ENCODE peak calls at places on chromosomes 16 and 17, in five cellular contexts. R is psoas muscle, C is A549, Q is stomach, D is ascending aorta. A is an unnamed sample.
A peak's percentile ranks its signal among the peaks of the same experiment; 100 is the strongest.

GRCh38 chr17:1034652-1035210 is 37.8 kb downstream of the TIMM22 start:
- DNase-seq in R (no peak), C (no peak), Q (no peak), D (no peak), A (no peak)

GRCh38 chr16:49889725-49890397 is 33.9 kb upstream of the ZNF423 start:
- DNase-seq in R (no peak), C (no peak), Q (no peak), D (no peak), A (no peak)

GRCh38 chr16:86994651-86995171 is 322.5 kb downstream of the C16orf95 start:
- DNase-seq in R (no peak), C (peak; percentile 75), Q (no peak), D (no peak), A (no peak)

GRCh38 chr17:61537264-61537771 is 53.7 kb downstream of the NACA2 start:
- DNase-seq in R (no peak), C (no peak), Q (no peak), D (no peak), A (no peak)

GRCh38 chr16:78286076-78286475 is 186.6 kb downstream of the WWOX start:
- DNase-seq in R (no peak), C (no peak), Q (no peak), D (no peak), A (no peak)

GRCh38 chr16:84820305-84820684 is 510 bp downstream of the CRISPLD2 start:
- DNase-seq in R (no peak), C (no peak), Q (no peak), D (no peak), A (no peak)

GRCh38 chr16:87470332-87470731 is 22.5 kb downstream of the ZCCHC14 start:
- DNase-seq in R (no peak), C (no peak), Q (no peak), D (no peak), A (no peak)

GRCh38 chr17:66351701-66352100 is 49.3 kb downstream of the PRKCA start:
- DNase-seq in R (no peak), C (no peak), Q (no peak), D (no peak), A (no peak)

GRCh38 chr16:56847173-56847948 is 17.6 kb upstream of the SLC12A3 start:
- DNase-seq in R (no peak), C (no peak), Q (no peak), D (no peak), A (no peak)

GRCh38 chr17:41891135-41892065 is 26.2 kb upstream of the KLHL11 start:
- DNase-seq in R (no peak), C (no peak), Q (no peak), D (no peak), A (no peak)

GRCh38 chr16:7405166-7405565 is 72.5 kb downstream of the RBFOX1 start:
- DNase-seq in R (peak; percentile 79), C (peak; percentile 8), Q (peak; percentile 27), D (no peak), A (no peak)

GRCh38 chr17:82124101-82124500 is 26.1 kb upstream of the FASN start:
- DNase-seq in R (no peak), C (no peak), Q (no peak), D (no peak), A (no peak)

GRCh38 chr17:42312285-42313130 is 24.2 kb downstream of the STAT5A start:
- DNase-seq in R (peak; percentile 94), C (peak; percentile 77), Q (peak; percentile 80), D (no peak), A (no peak)

GRCh38 chr16:78973041-78973440 is 627.5 kb downstream of the MAF start:
- DNase-seq in R (no peak), C (no peak), Q (no peak), D (no peak), A (no peak)

GRCh38 chr17:33602981-33603380 is 309.9 kb upstream of the ASIC2 start:
- DNase-seq in R (no peak), C (no peak), Q (no peak), D (no peak), A (no peak)

GRCh38 chr17:5499790-5500189 is 13.4 kb downstream of the MIS12 start:
- DNase-seq in R (no peak), C (no peak), Q (no peak), D (no peak), A (no peak)

GRCh38 chr16:53154513-53154912 is 99.7 kb downstream of the CHD9 start:
- DNase-seq in R (no peak), C (no peak), Q (no peak), D (no peak), A (no peak)

GRCh38 chr16:13150181-13150885 is 248.9 kb downstream of the SHISA9 start:
- DNase-seq in R (no peak), C (no peak), Q (no peak), D (no peak), A (no peak)

GRCh38 chr16:82470506-82471196 is 156.1 kb upstream of the CDH13 start:
- DNase-seq in R (no peak), C (no peak), Q (no peak), D (no peak), A (no peak)

GRCh38 chr16:58196898-58197313 is 1.0 kb downstream of the CSNK2A2 start:
- DNase-seq in R (no peak), C (no peak), Q (no peak), D (no peak), A (no peak)

GRCh38 chr17:3213587-3213986 is 6.1 kb downstream of the OR1A1 start:
- DNase-seq in R (no peak), C (peak; percentile 25), Q (no peak), D (no peak), A (no peak)

GRCh38 chr16:13921328-13921727 is 1.4 kb downstream of the ERCC4 start:
- DNase-seq in R (no peak), C (no peak), Q (no peak), D (no peak), A (no peak)

DNA sequence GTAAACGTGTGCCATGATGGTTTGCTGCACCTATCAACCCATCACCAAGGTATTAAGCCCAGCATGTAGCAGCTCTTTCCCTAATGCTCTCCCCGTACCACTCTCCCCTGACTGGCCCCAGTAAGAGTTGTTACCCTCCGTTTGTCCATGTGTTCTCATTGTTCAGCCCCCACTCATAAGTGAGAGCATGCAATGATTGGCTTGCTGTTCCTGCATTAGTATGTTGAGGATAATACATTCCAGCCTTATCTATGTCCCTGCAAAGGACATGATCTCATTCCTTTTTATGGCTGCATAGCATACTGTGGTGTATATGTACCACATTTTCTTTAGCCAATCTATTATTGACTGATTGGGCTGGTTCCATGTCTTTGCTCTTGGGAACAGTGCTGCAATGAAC is 1294.9 kb upstream of the CDH8 start:
- DNase-seq in R (no peak), C (no peak), Q (no peak), D (no peak), A (no peak)
- H3K9me3 ChIP-seq in R (no peaks in the 10 kb centered on the region), C (no peaks in the 10 kb centered on the region), Q (no peaks in the 10 kb centered on the region), D (no peaks in the 10 kb centered on the region), A (no peaks in the 10 kb centered on the region)

GRCh38 chr17:77385750-77386501 is 245.2 kb downstream of the SEC14L1 start:
- DNase-seq in R (peak; percentile 73), C (no peak), Q (no peak), D (no peak), A (no peak)

GRCh38 chr17:77388384-77389306 is 247.9 kb downstream of the SEC14L1 start:
- DNase-seq in R (peak; percentile 77), C (no peak), Q (no peak), D (no peak), A (no peak)

GRCh38 chr17:77383613-77384608 is 243.1 kb downstream of the SEC14L1 start:
- DNase-seq in R (peak; percentile 82), C (no peak), Q (peak; percentile 77), D (no peak), A (no peak)

GRCh38 chr17:77387891-77388290 is 247.1 kb downstream of the SEC14L1 start:
- DNase-seq in R (no peak), C (no peak), Q (no peak), D (no peak), A (no peak)

GRCh38 chr17:77386502-77387192 is 245.9 kb downstream of the SEC14L1 start:
- DNase-seq in R (no peak), C (no peak), Q (no peak), D (no peak), A (no peak)
- H3K27ac ChIP-seq in R (peak overlapping the region; percentile 68), C (no peak overlapping the region), Q (peak overlapping the region; percentile 93), D (peak overlapping the region; percentile 32), A (peak overlapping the region; percentile 77)

GRCh38 chr17:34622862-34623261 is 43.5 kb downstream of the TMEM132E start:
- DNase-seq in R (no peak), C (no peak), Q (no peak), D (no peak), A (no peak)

GRCh38 chr17:34624767-34625389 is 45.5 kb downstream of the TMEM132E start:
- DNase-seq in R (no peak), C (no peak), Q (no peak), D (no peak), A (no peak)

GRCh38 chr17:34623856-34624766 is 44.7 kb downstream of the TMEM132E start:
- DNase-seq in R (no peak), C (no peak), Q (no peak), D (no peak), A (no peak)

GRCh38 chr17:34628883-34629282 is 49.5 kb downstream of the TMEM132E start:
- DNase-seq in R (no peak), C (no peak), Q (no peak), D (no peak), A (no peak)

GRCh38 chr17:34626141-34626681 is 46.8 kb downstream of the TMEM132E start:
- DNase-seq in R (no peak), C (peak; percentile 9), Q (no peak), D (no peak), A (no peak)
- TF ChIP-seq CTCF in R (no peak), C (no peak), Q (no peak), D (no peak), A (no peak)

DNA sequence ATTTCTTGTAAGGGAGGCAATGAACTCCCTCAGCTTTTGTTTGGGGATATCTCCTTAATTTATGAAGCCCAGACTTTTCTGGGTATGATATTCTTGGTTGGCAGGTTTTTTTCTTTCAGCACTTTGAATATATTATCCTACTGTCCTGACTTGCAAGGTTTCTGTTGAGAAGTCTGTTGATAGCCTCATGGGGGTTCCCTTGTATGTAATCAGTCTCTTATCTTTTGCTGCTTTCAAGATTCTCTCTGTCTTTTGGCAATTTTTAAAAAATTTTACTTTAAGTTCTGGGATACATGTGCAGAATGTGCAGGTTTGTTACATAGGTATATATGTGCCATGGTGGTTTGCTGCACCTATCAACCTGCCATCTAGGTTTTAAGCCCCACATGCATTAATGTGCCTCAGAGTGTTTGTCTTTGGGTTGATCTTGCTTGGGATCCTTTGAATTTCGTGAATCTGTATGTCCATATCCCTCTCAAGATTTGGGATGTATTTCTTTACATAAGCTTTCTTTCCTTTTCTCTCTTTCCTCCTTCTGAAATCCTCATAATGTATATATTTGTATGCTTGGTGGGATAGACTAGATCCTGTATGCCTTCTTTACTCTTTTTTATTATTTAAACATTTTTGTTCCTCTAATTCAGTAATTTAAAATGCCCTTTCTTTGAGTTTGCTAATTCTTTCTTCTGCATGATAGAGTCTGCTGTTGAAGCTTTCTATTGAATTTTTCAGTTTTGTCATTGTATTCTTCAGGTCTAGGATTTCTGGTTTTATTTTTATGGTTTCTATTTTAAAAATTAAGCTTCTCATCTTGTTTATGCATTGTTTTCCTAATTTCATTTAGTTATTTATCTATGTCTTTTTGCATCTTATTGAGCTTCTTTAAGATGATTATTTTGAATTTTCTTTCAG is 5.2 kb upstream of the KRT25 start:
- DNase-seq in R (no peak), C (no peak), Q (no peak), D (no peak), A (no peak)
- H3K9me3 ChIP-seq in R (peaks cover 26% of the 10 kb centered on the region), C (peaks cover 75% of the 10 kb centered on the region), Q (peaks cover 41% of the 10 kb centered on the region), D (peaks cover 46% of the 10 kb centered on the region), A (peaks cover 23% of the 10 kb centered on the region)

GRCh38 chr17:80103686-80104085 is 2.3 kb downstream of the GAA start:
- DNase-seq in R (no peak), C (no peak), Q (no peak), D (no peak), A (no peak)
- H3K27ac ChIP-seq in R (no peak overlapping the region), C (no peak overlapping the region), Q (no peak overlapping the region), D (no peak overlapping the region), A (no peak overlapping the region)